ENCODE peak calls at places on chromosomes 11 and 22, in four cellular contexts. G is right cardiac atrium, O is IMR-90, Z is PC-9. C is an unnamed sample.
A peak's percentile ranks its signal among the peaks of the same experiment; 100 is the strongest.

GRCh38 chr11:102966011-102966410 is 10.5 kb upstream of the MMP13 start:
- DNase-seq in O (no peak), G (no peak), Z (peak; percentile 47), C (no peak)

GRCh38 chr11:255176-255575 is 18.4 kb downstream of the PSMD13 start:
- DNase-seq in G (no peak), Z (no peak), O (peak; percentile 12), C (no peak)

GRCh38 chr11:64165482-64165841 is 451 bp downstream of the MACROD1 start:
- DNase-seq in O (no peak), G (peak; percentile 70), Z (no peak), C (no peak)

GRCh38 chr11:62124186-62125113 is 639 bp downstream of the INCENP start:
- DNase-seq in G (peak; percentile 76), O (peak; percentile 52), Z (peak; percentile 63), C (peak; percentile 14)

GRCh38 chr22:42367980-42368378 is 64.2 kb downstream of the NFAM1 start:
- DNase-seq in Z (no peak), G (peak; percentile 76), O (no peak), C (no peak)

GRCh38 chr11:72807021-72807693 is 7.1 kb upstream of the ATG16L2 start:
- DNase-seq in O (peak; percentile 46), Z (peak; percentile 90), G (no peak), C (no peak)

GRCh38 chr22:45328822-45329535 is 19.2 kb downstream of the FAM118A start:
- DNase-seq in Z (no peak), G (no peak), O (no peak), C (no peak)

GRCh38 chr11:65262381-65262680 is 569 bp downstream of the POLA2 start:
- DNase-seq in G (no peak), O (no peak), Z (no peak), C (no peak)

GRCh38 chr11:100105605-100106358 is 581.3 kb upstream of the ARHGAP42 start:
- DNase-seq in G (no peak), Z (no peak), O (no peak), C (no peak)

GRCh38 chr11:112795896-112796686 is 165.1 kb upstream of the NCAM1 start:
- DNase-seq in G (peak; percentile 67), Z (no peak), O (no peak), C (no peak)

GRCh38 chr22:32531955-32532818 is 57.6 kb downstream of the FBXO7 start:
- DNase-seq in O (peak; percentile 93), G (peak; percentile 96), Z (no peak), C (no peak)

GRCh38 chr22:35355744-35356420 is 25.0 kb upstream of the HMOX1 start:
- DNase-seq in Z (no peak), O (peak; percentile 23), G (no peak), C (no peak)

GRCh38 chr11:16946477-16947282 is 67.5 kb downstream of the PLEKHA7 start:
- DNase-seq in G (no peak), O (no peak), Z (no peak), C (no peak)

GRCh38 chr11:122917311-122917710 is 34.8 kb downstream of the JHY start:
- DNase-seq in G (no peak), Z (no peak), O (peak; percentile 32), C (peak; percentile 27)

GRCh38 chr11:18934195-18934808 is 4.9 kb downstream of the MRGPRX1 start:
- DNase-seq in O (no peak), G (no peak), Z (no peak), C (no peak)

GRCh38 chr11:111602865-111603632 is 800 bp downstream of the SIK2 start:
- DNase-seq in O (peak; percentile 43), G (peak; percentile 78), Z (peak; percentile 53), C (peak; percentile 16)

GRCh38 chr22:42931421-42932196 is 74.5 kb upstream of the ARFGAP3 start:
- DNase-seq in G (no peak), O (peak; percentile 18), Z (no peak), C (no peak)

GRCh38 chr22:28333106-28333505 is 346.5 kb downstream of the TTC28 start:
- DNase-seq in Z (no peak), G (no peak), O (no peak), C (no peak)

GRCh38 chr22:20025401-20026203 is 4.7 kb downstream of the TANGO2 start:
- DNase-seq in Z (no peak), O (no peak), G (peak; percentile 55), C (no peak)

GRCh38 chr22:30406400-30406799 is 9.6 kb downstream of the SEC14L2 start:
- DNase-seq in O (no peak), G (no peak), Z (no peak), C (no peak)

GRCh38 chr22:28984482-28985158 is 77.0 kb downstream of the C22orf31 start:
- DNase-seq in G (no peak), Z (no peak), O (no peak), C (no peak)

GRCh38 chr11:64766881-64767280 is 7.1 kb upstream of the PYGM start:
- DNase-seq in O (no peak), G (peak; percentile 58), Z (no peak), C (no peak)

GRCh38 chr11:82752801-82753200 is 19.1 kb upstream of the FAM181B start:
- DNase-seq in Z (no peak), G (no peak), O (no peak), C (no peak)

GRCh38 chr22:45793161-45793560 is 121.5 kb downstream of the ATXN10 start:
- DNase-seq in O (no peak), Z (no peak), G (no peak), C (no peak)

GRCh38 chr11:111515591-111515990 is 1.0 kb downstream of the HOATZ start:
- DNase-seq in G (no peak), Z (no peak), O (no peak), C (no peak)

GRCh38 chr11:47317078-47317828 is 35.2 kb downstream of the MYBPC3 start:
- DNase-seq in G (no peak), O (no peak), Z (no peak), C (no peak)

GRCh38 chr11:65013692-65014145 is 241 bp upstream of the ARL2 start:
- DNase-seq in G (peak; percentile 98), O (peak; percentile 87), Z (peak; percentile 80), C (peak; percentile 88)

GRCh38 chr11:43567396-43567975 is 113.1 kb upstream of the HSD17B12 start:
- DNase-seq in G (no peak), Z (peak; percentile 37), O (peak; percentile 56), C (no peak)

DNA sequence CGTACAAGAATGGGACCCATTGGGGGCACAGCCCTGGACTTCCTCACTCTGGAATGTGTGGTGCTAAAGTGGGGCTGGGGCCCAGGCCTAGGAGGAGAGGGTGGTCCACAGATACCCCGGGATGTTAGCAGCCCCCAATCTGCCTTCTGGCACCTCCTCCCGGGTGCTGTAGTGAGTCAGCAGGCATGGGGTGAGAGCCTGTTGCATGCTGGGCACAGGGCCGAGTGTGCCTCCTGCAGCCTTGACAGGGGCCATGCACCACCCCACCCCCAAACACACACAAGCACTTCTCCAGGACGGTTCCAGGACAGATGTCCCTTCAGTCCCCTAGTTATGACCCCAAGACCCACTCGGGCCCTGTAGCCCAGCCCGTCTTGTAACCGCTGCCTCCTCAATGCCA is 23.5 kb upstream of the PHF21A start:
- DNase-seq in O (no peak), Z (no peak), G (no peak), C (no peak)
- H3K4me1 ChIP-seq in O (no peaks in the 10 kb centered on the region), Z (no peaks in the 10 kb centered on the region), G (no peaks in the 10 kb centered on the region), C (no peaks in the 10 kb centered on the region)

GRCh38 chr22:40004836-40005235 is 10.1 kb downstream of the FAM83F start:
- DNase-seq in O (no peak), G (no peak), Z (no peak), C (no peak)
- H3K4me1 ChIP-seq in O (peaks cover 2% of the 10 kb centered on the region), G (peaks cover 1% of the 10 kb centered on the region), Z (peaks cover 16% of the 10 kb centered on the region), C (peaks cover 6% of the 10 kb centered on the region)

DNA sequence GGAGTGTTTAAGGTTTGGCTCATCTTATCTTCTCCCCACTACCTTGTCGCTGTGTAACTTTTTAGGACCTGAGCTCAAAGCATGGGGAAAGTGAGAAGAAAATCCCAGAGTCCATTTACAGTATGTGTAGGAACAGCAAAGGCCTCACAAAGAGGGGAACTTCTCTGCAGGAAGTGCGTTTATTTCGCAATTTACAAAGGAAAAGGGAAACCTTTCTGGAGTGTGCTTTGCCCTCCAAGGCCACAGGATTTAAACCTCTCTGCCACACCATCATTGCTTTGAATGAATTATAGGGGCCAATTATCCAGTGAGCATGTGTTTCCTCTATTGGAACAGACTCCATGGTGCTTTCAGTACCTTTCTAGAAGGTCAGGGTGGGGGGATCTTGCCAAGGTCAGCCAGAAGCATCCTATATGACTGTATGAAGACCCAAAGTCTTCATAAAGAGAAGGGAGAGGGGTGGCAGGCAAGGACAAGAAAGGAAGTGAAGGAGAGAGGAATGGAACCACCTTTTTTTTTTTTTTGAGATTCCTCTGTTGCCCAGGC is 68.1 kb upstream of the LMO2 start:
- DNase-seq in Z (no peak), G (no peak), O (no peak), C (no peak)
- H3K4me1 ChIP-seq in Z (no peaks in the 10 kb centered on the region), G (no peaks in the 10 kb centered on the region), O (no peaks in the 10 kb centered on the region), C (no peaks in the 10 kb centered on the region)

GRCh38 chr11:10568486-10568941 is at the start of gene LYVE1:
- DNase-seq in Z (no peak), G (peak; percentile 25), O (no peak), C (no peak)

GRCh38 chr11:10566257-10566956 is 2.1 kb downstream of the LYVE1 start:
- DNase-seq in O (no peak), G (no peak), Z (no peak), C (no peak)

GRCh38 chr11:10565493-10565892 is 3.0 kb downstream of the LYVE1 start:
- DNase-seq in O (no peak), G (no peak), Z (no peak), C (no peak)

GRCh38 chr11:10564692-10565318 is 3.7 kb downstream of the LYVE1 start:
- DNase-seq in Z (no peak), O (no peak), G (no peak), C (no peak)

DNA sequence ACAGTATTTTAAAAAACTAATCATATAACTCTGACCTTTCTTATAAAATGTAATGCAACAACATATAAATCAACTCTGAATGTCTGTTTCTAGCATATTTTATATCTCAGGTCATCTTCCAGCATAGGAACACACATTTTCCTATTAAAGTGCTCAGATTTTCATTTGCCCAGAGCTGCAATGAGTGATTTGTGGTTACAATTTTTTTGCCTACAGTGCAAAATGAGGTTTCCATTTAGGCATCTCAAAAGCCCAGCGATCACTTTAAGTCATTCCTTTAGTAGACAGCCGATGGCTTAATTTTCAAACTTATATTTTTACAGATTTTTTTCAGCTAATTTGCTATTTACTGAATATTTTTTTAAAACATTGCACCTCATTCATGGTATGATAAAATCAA is 999 bp downstream of the LYVE1 start:
- DNase-seq in O (no peak), Z (no peak), G (no peak), C (no peak)
- H3K4me1 ChIP-seq in O (no peaks in the 10 kb centered on the region), Z (no peaks in the 10 kb centered on the region), G (no peaks in the 10 kb centered on the region), C (no peaks in the 10 kb centered on the region)

DNA sequence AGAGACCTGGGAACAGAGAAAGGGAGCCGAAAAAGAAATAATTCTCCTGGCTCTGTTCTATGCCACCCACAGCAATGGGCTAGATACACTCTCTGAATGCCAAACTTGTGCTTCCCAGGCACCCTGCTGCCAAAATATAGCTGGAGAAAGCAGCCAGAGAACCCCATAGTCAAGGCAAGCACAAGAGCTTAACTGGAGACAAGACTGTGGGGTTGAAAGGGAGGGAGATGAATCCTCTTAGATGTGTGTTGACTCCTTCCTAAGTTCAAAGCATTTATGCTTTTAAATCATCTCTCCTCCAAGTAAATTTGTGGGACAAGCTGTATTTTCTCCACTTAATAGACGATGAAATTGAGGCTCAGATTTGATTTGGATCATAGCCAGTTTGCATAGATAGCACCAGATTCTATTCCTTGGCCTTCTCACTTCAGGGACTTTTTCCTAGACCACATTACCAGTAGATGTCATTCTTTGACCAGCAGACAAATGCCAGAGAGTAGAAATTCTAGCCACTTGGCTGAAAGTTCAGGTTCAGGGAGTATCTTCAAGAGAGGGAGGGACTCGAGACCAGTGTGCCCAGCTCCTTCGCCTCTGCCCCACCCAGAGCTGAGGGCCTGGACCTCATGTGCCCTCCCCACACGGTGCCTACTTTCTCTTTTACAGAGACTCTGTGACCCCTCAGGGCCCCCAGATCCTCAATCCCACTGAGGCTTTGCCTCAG is 16.6 kb upstream of the ETS1 start:
- DNase-seq in Z (no peak), O (no peak), G (no peak), C (no peak)
- H3K4me1 ChIP-seq in Z (no peaks in the 10 kb centered on the region), O (peaks cover 2% of the 10 kb centered on the region), G (no peaks in the 10 kb centered on the region), C (no peaks in the 10 kb centered on the region)

C was measured in prostate gland.